ENCODE peak calls at places on chromosomes 5 and 9, in seven cellular contexts. W, F, U, T, L, E and X are unnamed samples.

GRCh38 chr5:53110156-53110555 is 599 bp upstream of the MOCS2 start:
- DNase-seq in W (no peak), F (no peak), U (no peak), T (no peak), L (no peak), E (no peak), X (no peak)

GRCh38 chr5:98570661-98571181 is 202.7 kb upstream of the RGMB start:
- DNase-seq in W (peak; percentile 91), F (no peak), U (no peak), T (no peak), L (no peak), E (peak; percentile 84), X (peak; percentile 11)

GRCh38 chr9:129333961-129334743 is 156.1 kb upstream of the IER5L start:
- DNase-seq in W (peak; percentile 99), F (peak; percentile 52), U (peak; percentile 97), T (peak; percentile 72), L (no peak), E (peak; percentile 92), X (peak; percentile 83)

GRCh38 chr5:96431376-96432244 is 1.4 kb downstream of the PCSK1 start:
- DNase-seq in W (peak; percentile 79), F (no peak), U (peak; percentile 36), T (peak; percentile 20), L (no peak), E (peak; percentile 35), X (no peak)

GRCh38 chr5:170861855-170862766 is at the start of gene RANBP17:
- DNase-seq in W (peak; percentile 73), F (no peak), U (peak; percentile 50), T (no peak), L (no peak), E (peak; percentile 67), X (no peak)

GRCh38 chr5:912356-913091 is 19.8 kb downstream of the TRIP13 start:
- DNase-seq in W (peak; percentile 99), F (peak; percentile 99), U (peak; percentile 99), T (no peak), L (peak; percentile 81), E (peak; percentile 96), X (peak; percentile 41)

GRCh38 chr5:53095222-53095621 is 14.3 kb downstream of the MOCS2 start:
- DNase-seq in W (no peak), F (no peak), U (no peak), T (no peak), L (no peak), E (no peak), X (no peak)

GRCh38 chr5:44603496-44604272 is 205.1 kb upstream of the MRPS30 start:
- DNase-seq in W (no peak), F (no peak), U (no peak), T (no peak), L (no peak), E (no peak), X (no peak)

GRCh38 chr9:109329274-109330258 is 8.7 kb upstream of the EPB41L4B start:
- DNase-seq in W (peak; percentile 83), F (no peak), U (peak; percentile 91), T (peak; percentile 24), L (no peak), E (peak; percentile 58), X (no peak)

GRCh38 chr5:174951151-174951780 is 226.9 kb downstream of the MSX2 start:
- DNase-seq in W (peak; percentile 71), F (peak; percentile 72), U (peak; percentile 62), T (no peak), L (no peak), E (peak; percentile 80), X (peak; percentile 6)

GRCh38 chr9:109499061-109499630 is 1.0 kb upstream of the PTPN3 start:
- DNase-seq in W (no peak), F (no peak), U (no peak), T (no peak), L (no peak), E (no peak), X (no peak)

GRCh38 chr9:137441289-137441934 is at the start of gene ENTPD8:
- DNase-seq in W (no peak), F (no peak), U (no peak), T (no peak), L (no peak), E (no peak), X (no peak)

GRCh38 chr5:68740204-68740910 is 353.5 kb upstream of the SLC30A5 start:
- DNase-seq in W (no peak), F (no peak), U (no peak), T (no peak), L (no peak), E (no peak), X (no peak)

GRCh38 chr5:4653475-4653874 is 486.7 kb upstream of the ADAMTS16 start:
- DNase-seq in W (no peak), F (no peak), U (no peak), T (no peak), L (no peak), E (no peak), X (no peak)

GRCh38 chr9:120344230-120344629 is 235.7 kb downstream of the CDK5RAP2 start:
- DNase-seq in W (peak; percentile 86), F (no peak), U (peak; percentile 93), T (no peak), L (no peak), E (peak; percentile 80), X (peak; percentile 25)

GRCh38 chr5:3389471-3390026 is 206.1 kb upstream of the IRX1 start:
- DNase-seq in W (no peak), F (no peak), U (no peak), T (no peak), L (no peak), E (no peak), X (no peak)

GRCh38 chr9:18728642-18729041 is 254.7 kb downstream of the ADAMTSL1 start:
- DNase-seq in W (no peak), F (no peak), U (no peak), T (no peak), L (no peak), E (no peak), X (no peak)

DNA sequence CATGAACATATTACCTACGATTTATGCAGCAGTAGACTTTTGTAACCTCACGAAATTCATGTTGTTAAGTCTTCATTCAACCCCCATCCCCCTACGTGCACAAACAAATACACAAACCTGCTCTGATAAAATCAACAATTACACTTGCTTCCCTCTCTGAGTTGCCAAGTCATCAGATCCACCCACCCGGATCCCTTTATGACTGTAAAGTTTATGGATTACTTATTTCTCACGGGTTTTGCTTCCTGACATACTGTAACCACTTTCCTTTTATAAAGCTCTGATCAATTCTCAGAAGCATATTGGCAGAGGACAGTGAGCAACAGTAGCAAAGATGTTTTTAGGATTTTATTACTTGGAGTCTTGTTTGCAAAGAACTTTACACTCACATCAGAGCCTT is 70.5 kb downstream of the MLLT3 start:
- DNase-seq in W (no peak), F (no peak), U (peak; percentile 64), T (no peak), L (no peak), E (no peak), X (no peak)
- H3K4me3 ChIP-seq in W (no peak overlapping the region), F (no peak overlapping the region), U (no peak overlapping the region), T (no peak overlapping the region), L (no peak overlapping the region), E (no peak overlapping the region), X (no peak overlapping the region)

DNA sequence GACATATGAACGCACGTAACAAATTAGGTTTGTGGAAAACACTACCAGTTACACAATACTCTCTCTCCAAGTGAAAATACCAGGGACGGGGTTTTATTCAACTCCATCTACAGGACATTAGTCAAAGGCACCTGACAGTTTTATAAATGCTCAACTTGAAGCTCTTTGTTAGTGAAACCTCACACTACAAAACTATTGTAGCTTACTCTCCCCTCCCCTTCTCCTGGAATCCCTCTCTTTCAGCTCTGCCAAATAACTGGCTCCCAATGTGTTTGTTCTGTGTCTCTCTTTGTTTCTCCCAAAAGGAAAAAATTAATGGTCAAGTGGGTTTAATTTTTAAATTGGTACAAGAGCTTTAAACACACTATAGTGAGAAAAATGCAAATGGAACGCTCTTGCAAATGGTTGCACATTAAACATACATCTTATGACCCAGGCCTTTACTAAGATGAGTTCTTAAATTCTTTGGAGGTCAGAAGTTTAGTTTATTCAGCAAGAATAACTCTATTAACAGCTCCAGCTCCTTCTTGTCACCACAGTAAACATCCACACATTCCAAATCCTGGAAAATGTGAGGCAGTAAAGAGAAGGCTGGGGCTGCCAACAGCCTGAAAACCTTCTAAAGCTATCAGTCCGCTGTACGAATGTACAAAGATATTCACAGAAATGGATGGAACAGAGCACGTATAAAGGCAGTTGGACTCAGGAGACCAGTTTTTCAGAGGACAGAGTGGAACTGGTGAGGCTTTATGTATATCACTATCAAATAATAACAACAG is 48.3 kb downstream of the ZNF608 start:
- DNase-seq in W (peak; percentile 73), F (no peak), U (no peak), T (no peak), L (no peak), E (peak; percentile 32), X (no peak)
- TF ChIP-seq CTCF in W (no peak), F (no peak), U (no peak), T (no peak), L (no peak), E (no peak), X (no peak)

GRCh38 chr9:123860603-123861002 is 69.3 kb downstream of the DENND1A start:
- DNase-seq in W (no peak), F (no peak), U (no peak), T (no peak), L (no peak), E (no peak), X (no peak)
- H3K27me3 ChIP-seq in W (no peaks in the 10 kb centered on the region), F (no peaks in the 10 kb centered on the region), U (no peaks in the 10 kb centered on the region), T (no peaks in the 10 kb centered on the region), L (no peaks in the 10 kb centered on the region), E (no peaks in the 10 kb centered on the region), X (no peaks in the 10 kb centered on the region)

GRCh38 chr5:179620703-179621350 is 2.6 kb downstream of the HNRNPH1 start:
- DNase-seq in W (peak; percentile 57), F (no peak), U (no peak), T (no peak), L (no peak), E (no peak), X (no peak)
- H3K4me3 ChIP-seq in W (peak overlapping the region; percentile 85), F (peak overlapping the region; percentile 76), U (peak overlapping the region; percentile 99), T (peak overlapping the region; percentile 100), L (peak overlapping the region; percentile 99), E (peak overlapping the region; percentile 27), X (peak overlapping the region; percentile 94)

GRCh38 chr5:82605441-82605973 is 327.4 kb upstream of the RPS23 start:
- DNase-seq in W (no peak), F (no peak), U (no peak), T (no peak), L (no peak), E (no peak), X (no peak)
- TF ChIP-seq CTCF in W (no peak), F (no peak), U (no peak), T (no peak), L (no peak), E (no peak), X (no peak)

DNA sequence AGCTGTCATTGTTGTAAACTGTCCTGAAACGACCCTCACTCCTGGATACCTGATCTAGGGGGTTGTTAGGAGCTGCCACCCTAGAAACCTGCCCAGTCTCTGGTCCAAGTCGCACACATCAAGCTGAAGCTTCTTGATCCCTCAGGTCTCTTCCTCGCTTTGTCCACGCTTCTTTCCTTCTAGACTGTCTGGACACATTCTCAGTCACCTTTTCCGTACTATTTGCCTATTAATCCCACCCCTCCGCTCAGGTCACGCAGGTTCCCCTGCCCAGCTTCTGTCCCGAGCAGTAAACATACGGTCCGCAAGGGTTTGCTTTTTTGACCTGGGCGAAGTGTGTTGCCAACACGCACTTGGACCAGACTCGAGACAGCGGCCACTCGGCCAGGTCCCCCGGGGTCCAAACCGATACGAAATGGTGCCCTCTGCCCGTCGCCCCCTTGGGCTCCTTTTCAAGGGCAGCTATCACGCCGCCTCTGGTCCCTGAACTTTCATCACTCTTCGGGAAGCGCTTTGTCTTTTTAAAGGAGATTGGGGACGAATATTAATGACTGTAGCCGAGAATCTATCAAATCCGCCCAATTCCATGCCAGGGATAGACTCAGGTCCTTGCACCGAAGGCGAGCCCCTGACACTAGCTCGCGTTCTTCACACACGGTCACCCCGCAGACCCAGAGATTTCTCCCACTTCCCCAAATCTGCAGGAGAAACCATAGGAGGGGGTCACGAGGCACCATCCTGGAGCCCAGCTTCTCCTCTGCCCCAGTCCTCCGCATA is 814 bp downstream of the PLCXD3 start:
- DNase-seq in W (no peak), F (no peak), U (no peak), T (no peak), L (no peak), E (no peak), X (no peak)
- H3K27me3 ChIP-seq in W (peaks cover 18% of the 10 kb centered on the region), F (peaks cover 2% of the 10 kb centered on the region), U (peaks cover 15% of the 10 kb centered on the region), T (no peaks in the 10 kb centered on the region), L (peaks cover 3% of the 10 kb centered on the region), E (peaks cover 35% of the 10 kb centered on the region), X (peaks cover 13% of the 10 kb centered on the region)